ENCODE peak calls at places on chromosomes 1 and 21, in six cellular contexts. One of them, this sample, is unnamed.

GRCh38 chr1:237553078-237553477 is 337.6 kb downstream of the ZP4 start:
- DNase-seq in mucosa of gallbladder: no peak
- DNase-seq in stimulated activated CD4-positive, alpha-beta T cell treated with anti-CD3 and anti-CD28 coated beads, Interleukin-12 subunit alpha, Interleukin-12 subunit beta, amount 100 ng/mL, for 48 hours: no peak
- DNase-seq in IMR-90: no peak
- DNase-seq in midbrain: no peak
- DNase-seq in Calu3: no peak
- DNase-seq in this sample: no peak

GRCh38 chr1:2194319-2194897 is at the start of gene FAAP20:
- DNase-seq in midbrain: peak
- DNase-seq in mucosa of gallbladder: no peak
- DNase-seq in IMR-90: peak
- DNase-seq in stimulated activated CD4-positive, alpha-beta T cell treated with anti-CD3 and anti-CD28 coated beads, Interleukin-12 subunit alpha, Interleukin-12 subunit beta, amount 100 ng/mL, for 48 hours: peak
- DNase-seq in Calu3: peak
- DNase-seq in this sample: no peak

GRCh38 chr1:1217621-1218523 is 3.9 kb upstream of the TNFRSF4 start:
- DNase-seq in stimulated activated CD4-positive, alpha-beta T cell treated with anti-CD3 and anti-CD28 coated beads, Interleukin-12 subunit alpha, Interleukin-12 subunit beta, amount 100 ng/mL, for 48 hours: peak
- DNase-seq in IMR-90: no peak
- DNase-seq in Calu3: no peak
- DNase-seq in mucosa of gallbladder: no peak
- DNase-seq in midbrain: no peak
- DNase-seq in this sample: no peak

GRCh38 chr1:160018900-160019299 is 12.9 kb downstream of the PIGM start:
- DNase-seq in Calu3: no peak
- DNase-seq in midbrain: no peak
- DNase-seq in stimulated activated CD4-positive, alpha-beta T cell treated with anti-CD3 and anti-CD28 coated beads, Interleukin-12 subunit alpha, Interleukin-12 subunit beta, amount 100 ng/mL, for 48 hours: no peak
- DNase-seq in mucosa of gallbladder: no peak
- DNase-seq in IMR-90: peak
- DNase-seq in this sample: no peak

GRCh38 chr1:204251926-204252689 is 38.3 kb upstream of the GOLT1A start:
- DNase-seq in IMR-90: no peak
- DNase-seq in midbrain: no peak
- DNase-seq in stimulated activated CD4-positive, alpha-beta T cell treated with anti-CD3 and anti-CD28 coated beads, Interleukin-12 subunit alpha, Interleukin-12 subunit beta, amount 100 ng/mL, for 48 hours: no peak
- DNase-seq in Calu3: no peak
- DNase-seq in mucosa of gallbladder: no peak
- DNase-seq in this sample: no peak

GRCh38 chr1:179824265-179824664 is 53.3 kb downstream of the TOR1AIP2 start:
- DNase-seq in stimulated activated CD4-positive, alpha-beta T cell treated with anti-CD3 and anti-CD28 coated beads, Interleukin-12 subunit alpha, Interleukin-12 subunit beta, amount 100 ng/mL, for 48 hours: no peak
- DNase-seq in midbrain: no peak
- DNase-seq in IMR-90: no peak
- DNase-seq in mucosa of gallbladder: no peak
- DNase-seq in Calu3: no peak
- DNase-seq in this sample: no peak

GRCh38 chr1:46062651-46063319 is 69.6 kb downstream of the PIK3R3 start:
- DNase-seq in IMR-90: peak
- DNase-seq in stimulated activated CD4-positive, alpha-beta T cell treated with anti-CD3 and anti-CD28 coated beads, Interleukin-12 subunit alpha, Interleukin-12 subunit beta, amount 100 ng/mL, for 48 hours: peak
- DNase-seq in mucosa of gallbladder: no peak
- DNase-seq in midbrain: no peak
- DNase-seq in Calu3: peak
- DNase-seq in this sample: no peak

GRCh38 chr1:28415246-28415645 is 45.7 kb downstream of the PHACTR4 start:
- DNase-seq in Calu3: no peak
- DNase-seq in mucosa of gallbladder: no peak
- DNase-seq in midbrain: no peak
- DNase-seq in IMR-90: no peak
- DNase-seq in stimulated activated CD4-positive, alpha-beta T cell treated with anti-CD3 and anti-CD28 coated beads, Interleukin-12 subunit alpha, Interleukin-12 subunit beta, amount 100 ng/mL, for 48 hours: no peak
- DNase-seq in this sample: no peak

GRCh38 chr21:38773108-38774061 is 32.3 kb upstream of the ETS2 start:
- DNase-seq in Calu3: peak
- DNase-seq in mucosa of gallbladder: no peak
- DNase-seq in stimulated activated CD4-positive, alpha-beta T cell treated with anti-CD3 and anti-CD28 coated beads, Interleukin-12 subunit alpha, Interleukin-12 subunit beta, amount 100 ng/mL, for 48 hours: no peak
- DNase-seq in midbrain: no peak
- DNase-seq in IMR-90: peak
- DNase-seq in this sample: no peak

GRCh38 chr1:54475357-54476230 is 69.4 kb upstream of the SSBP3 start:
- DNase-seq in IMR-90: no peak
- DNase-seq in midbrain: no peak
- DNase-seq in Calu3: no peak
- DNase-seq in mucosa of gallbladder: no peak
- DNase-seq in stimulated activated CD4-positive, alpha-beta T cell treated with anti-CD3 and anti-CD28 coated beads, Interleukin-12 subunit alpha, Interleukin-12 subunit beta, amount 100 ng/mL, for 48 hours: no peak
- DNase-seq in this sample: no peak

GRCh38 chr21:46156678-46157077 is 1.3 kb upstream of the FTCD start:
- DNase-seq in mucosa of gallbladder: no peak
- DNase-seq in IMR-90: no peak
- DNase-seq in midbrain: no peak
- DNase-seq in stimulated activated CD4-positive, alpha-beta T cell treated with anti-CD3 and anti-CD28 coated beads, Interleukin-12 subunit alpha, Interleukin-12 subunit beta, amount 100 ng/mL, for 48 hours: no peak
- DNase-seq in Calu3: no peak
- DNase-seq in this sample: no peak

GRCh38 chr1:29551536-29551935 is 315.2 kb downstream of the PTPRU start:
- DNase-seq in IMR-90: no peak
- DNase-seq in stimulated activated CD4-positive, alpha-beta T cell treated with anti-CD3 and anti-CD28 coated beads, Interleukin-12 subunit alpha, Interleukin-12 subunit beta, amount 100 ng/mL, for 48 hours: no peak
- DNase-seq in Calu3: no peak
- DNase-seq in mucosa of gallbladder: no peak
- DNase-seq in midbrain: no peak
- DNase-seq in this sample: no peak

GRCh38 chr1:26050255-26050640 is 4.3 kb upstream of the SLC30A2 start:
- DNase-seq in midbrain: no peak
- DNase-seq in stimulated activated CD4-positive, alpha-beta T cell treated with anti-CD3 and anti-CD28 coated beads, Interleukin-12 subunit alpha, Interleukin-12 subunit beta, amount 100 ng/mL, for 48 hours: no peak
- DNase-seq in Calu3: no peak
- DNase-seq in IMR-90: no peak
- DNase-seq in mucosa of gallbladder: no peak
- DNase-seq in this sample: no peak

GRCh38 chr21:45994738-45995685 is 13.4 kb downstream of the COL6A1 start:
- DNase-seq in mucosa of gallbladder: no peak
- DNase-seq in midbrain: no peak
- DNase-seq in IMR-90: no peak
- DNase-seq in Calu3: no peak
- DNase-seq in stimulated activated CD4-positive, alpha-beta T cell treated with anti-CD3 and anti-CD28 coated beads, Interleukin-12 subunit alpha, Interleukin-12 subunit beta, amount 100 ng/mL, for 48 hours: no peak
- DNase-seq in this sample: no peak

GRCh38 chr1:56133517-56134472 is 445.6 kb downstream of the PLPP3 start:
- DNase-seq in IMR-90: no peak
- DNase-seq in mucosa of gallbladder: no peak
- DNase-seq in midbrain: no peak
- DNase-seq in stimulated activated CD4-positive, alpha-beta T cell treated with anti-CD3 and anti-CD28 coated beads, Interleukin-12 subunit alpha, Interleukin-12 subunit beta, amount 100 ng/mL, for 48 hours: no peak
- DNase-seq in Calu3: no peak
- DNase-seq in this sample: no peak

GRCh38 chr1:202221911-202222909 is 28.6 kb downstream of the LGR6 start:
- DNase-seq in mucosa of gallbladder: no peak
- DNase-seq in IMR-90: no peak
- DNase-seq in Calu3: no peak
- DNase-seq in stimulated activated CD4-positive, alpha-beta T cell treated with anti-CD3 and anti-CD28 coated beads, Interleukin-12 subunit alpha, Interleukin-12 subunit beta, amount 100 ng/mL, for 48 hours: no peak
- DNase-seq in midbrain: no peak
- DNase-seq in this sample: no peak

GRCh38 chr1:53906121-53906520 is 12.1 kb downstream of the DIO1 start:
- DNase-seq in stimulated activated CD4-positive, alpha-beta T cell treated with anti-CD3 and anti-CD28 coated beads, Interleukin-12 subunit alpha, Interleukin-12 subunit beta, amount 100 ng/mL, for 48 hours: no peak
- DNase-seq in IMR-90: no peak
- DNase-seq in mucosa of gallbladder: no peak
- DNase-seq in Calu3: no peak
- DNase-seq in midbrain: no peak
- DNase-seq in this sample: no peak

GRCh38 chr1:161198877-161199431 is at the start of gene ADAMTS4:
- DNase-seq in midbrain: peak
- DNase-seq in mucosa of gallbladder: peak
- DNase-seq in Calu3: no peak
- DNase-seq in stimulated activated CD4-positive, alpha-beta T cell treated with anti-CD3 and anti-CD28 coated beads, Interleukin-12 subunit alpha, Interleukin-12 subunit beta, amount 100 ng/mL, for 48 hours: no peak
- DNase-seq in IMR-90: peak
- DNase-seq in this sample: no peak

GRCh38 chr1:47181955-47182680 is 7.7 kb downstream of the PDZK1IP1 start:
- DNase-seq in IMR-90: peak
- DNase-seq in stimulated activated CD4-positive, alpha-beta T cell treated with anti-CD3 and anti-CD28 coated beads, Interleukin-12 subunit alpha, Interleukin-12 subunit beta, amount 100 ng/mL, for 48 hours: no peak
- DNase-seq in mucosa of gallbladder: peak
- DNase-seq in midbrain: no peak
- DNase-seq in Calu3: peak
- DNase-seq in this sample: no peak

GRCh38 chr21:34498623-34499022 is 13.4 kb downstream of the KCNE1 start:
- DNase-seq in Calu3: no peak
- DNase-seq in midbrain: no peak
- DNase-seq in stimulated activated CD4-positive, alpha-beta T cell treated with anti-CD3 and anti-CD28 coated beads, Interleukin-12 subunit alpha, Interleukin-12 subunit beta, amount 100 ng/mL, for 48 hours: no peak
- DNase-seq in mucosa of gallbladder: no peak
- DNase-seq in IMR-90: peak
- DNase-seq in this sample: no peak

GRCh38 chr1:17119076-17119743 is at the start of gene PADI2:
- DNase-seq in mucosa of gallbladder: peak
- DNase-seq in midbrain: peak
- DNase-seq in Calu3: peak
- DNase-seq in stimulated activated CD4-positive, alpha-beta T cell treated with anti-CD3 and anti-CD28 coated beads, Interleukin-12 subunit alpha, Interleukin-12 subunit beta, amount 100 ng/mL, for 48 hours: peak
- DNase-seq in IMR-90: peak
- DNase-seq in this sample: peak

GRCh38 chr21:32004281-32004680 is 131.5 kb downstream of the HUNK start:
- DNase-seq in Calu3: no peak
- DNase-seq in stimulated activated CD4-positive, alpha-beta T cell treated with anti-CD3 and anti-CD28 coated beads, Interleukin-12 subunit alpha, Interleukin-12 subunit beta, amount 100 ng/mL, for 48 hours: no peak
- DNase-seq in mucosa of gallbladder: no peak
- DNase-seq in IMR-90: no peak
- DNase-seq in midbrain: no peak
- DNase-seq in this sample: no peak

GRCh38 chr21:36052860-36053766 is 7.2 kb downstream of the SETD4 start:
- DNase-seq in Calu3: no peak
- DNase-seq in mucosa of gallbladder: no peak
- DNase-seq in midbrain: no peak
- DNase-seq in stimulated activated CD4-positive, alpha-beta T cell treated with anti-CD3 and anti-CD28 coated beads, Interleukin-12 subunit alpha, Interleukin-12 subunit beta, amount 100 ng/mL, for 48 hours: no peak
- DNase-seq in IMR-90: no peak
- DNase-seq in this sample: no peak

GRCh38 chr1:183543619-183544204 is 46.5 kb downstream of the NCF2 start:
- DNase-seq in Calu3: peak
- DNase-seq in mucosa of gallbladder: no peak
- DNase-seq in IMR-90: peak
- DNase-seq in stimulated activated CD4-positive, alpha-beta T cell treated with anti-CD3 and anti-CD28 coated beads, Interleukin-12 subunit alpha, Interleukin-12 subunit beta, amount 100 ng/mL, for 48 hours: no peak
- DNase-seq in midbrain: peak
- DNase-seq in this sample: no peak

GRCh38 chr1:16163882-16164820 is 8.3 kb upstream of the EPHA2 start:
- DNase-seq in mucosa of gallbladder: no peak
- DNase-seq in midbrain: no peak
- DNase-seq in Calu3: peak
- DNase-seq in IMR-90: peak
- DNase-seq in stimulated activated CD4-positive, alpha-beta T cell treated with anti-CD3 and anti-CD28 coated beads, Interleukin-12 subunit alpha, Interleukin-12 subunit beta, amount 100 ng/mL, for 48 hours: no peak
- DNase-seq in this sample: no peak